ENCODE peak calls at places on chromosomes 6 and 20, in seven cellular contexts. A is sigmoid colon, C is aorta, Q is Panc1, I is heart right ventricle, G is esophagus squamous epithelium, F is tibial nerve. B is an unnamed sample.

GRCh38 chr6:1336246-1336843 is 24.4 kb downstream of the FOXQ1 start:
- DNase-seq in C (no peak), Q (no peak), G (no peak), A (no peak), I (no peak), F (no peak), B (no peak)

GRCh38 chr6:85429346-85429745 is 20.5 kb upstream of the NT5E start:
- DNase-seq in Q (no peak), A (no peak), I (no peak), G (no peak), C (no peak), F (no peak), B (no peak)

GRCh38 chr6:35718911-35719381 is 17.9 kb upstream of the ARMC12 start:
- DNase-seq in F (no peak), A (peak), I (no peak), Q (no peak), G (no peak), C (no peak), B (no peak)

GRCh38 chr6:36610041-36610440 is 15.9 kb downstream of the SRSF3 start:
- DNase-seq in I (no peak), Q (no peak), C (peak), A (peak), G (no peak), F (no peak), B (no peak)

GRCh38 chr6:150590448-150590847 is 9.2 kb upstream of the PLEKHG1 start:
- DNase-seq in G (no peak), Q (no peak), A (no peak), F (no peak), I (no peak), C (no peak), B (no peak)

GRCh38 chr6:166629628-166630027 is 2.6 kb upstream of the RPS6KA2 start:
- DNase-seq in Q (no peak), F (no peak), G (no peak), C (no peak), I (no peak), A (no peak), B (no peak)

GRCh38 chr6:148857817-148858390 is 111.1 kb downstream of the UST start:
- DNase-seq in Q (no peak), F (no peak), A (no peak), G (no peak), I (no peak), C (no peak), B (no peak)

GRCh38 chr6:151075527-151075926 is 164.2 kb upstream of the AKAP12 start:
- DNase-seq in G (no peak), I (no peak), C (no peak), Q (no peak), F (no peak), A (no peak), B (no peak)

GRCh38 chr6:136226674-136227377 is 23.3 kb downstream of the MTFR2 start:
- DNase-seq in G (no peak), I (no peak), F (no peak), Q (no peak), A (no peak), C (no peak), B (no peak)

GRCh38 chr20:38211200-38212097 is 46.4 kb upstream of the TGM2 start:
- DNase-seq in A (peak), C (peak), G (no peak), Q (no peak), F (no peak), I (no peak), B (no peak)

GRCh38 chr6:50816947-50817637 is 1.6 kb upstream of the TFAP2B start:
- DNase-seq in A (no peak), Q (no peak), C (no peak), I (no peak), F (no peak), G (no peak), B (no peak)

GRCh38 chr6:56719310-56719709 is 76.6 kb upstream of the DST start:
- DNase-seq in F (no peak), I (no peak), G (no peak), Q (no peak), C (no peak), A (no peak), B (no peak)

GRCh38 chr6:168122011-168122410 is 43.0 kb upstream of the FRMD1 start:
- DNase-seq in A (peak), I (no peak), G (no peak), Q (no peak), C (peak), F (no peak), B (no peak)

GRCh38 chr6:91483415-91483814 is 896.5 kb upstream of the MAP3K7 start:
- DNase-seq in A (no peak), I (no peak), F (no peak), G (no peak), C (no peak), Q (no peak), B (peak)

GRCh38 chr6:166497087-166497899 is 89.2 kb downstream of the RAMACL start:
- DNase-seq in Q (no peak), A (peak), G (no peak), F (no peak), I (no peak), C (no peak), B (no peak)

GRCh38 chr6:165701005-165701404 is 38.0 kb upstream of the PDE10A start:
- DNase-seq in C (no peak), G (no peak), F (no peak), A (no peak), I (peak), Q (no peak), B (no peak)

GRCh38 chr6:2805031-2805430 is 36.6 kb downstream of the SERPINB1 start:
- DNase-seq in A (no peak), G (no peak), I (no peak), C (no peak), F (no peak), Q (no peak), B (no peak)

GRCh38 chr6:148109732-148110131 is 232.9 kb upstream of the SASH1 start:
- DNase-seq in G (no peak), A (no peak), C (no peak), Q (no peak), I (no peak), F (no peak), B (no peak)

GRCh38 chr20:51532577-51533191 is 9.8 kb downstream of the NFATC2 start:
- DNase-seq in G (no peak), F (no peak), C (peak), I (peak), Q (no peak), A (peak), B (no peak)

GRCh38 chr6:23874985-23875384 is 251.0 kb upstream of the NRSN1 start:
- DNase-seq in C (no peak), Q (no peak), G (no peak), A (no peak), F (no peak), I (no peak), B (no peak)

GRCh38 chr6:168294901-168295300 is 24.7 kb downstream of the DACT2 start:
- DNase-seq in C (peak), F (no peak), Q (no peak), A (no peak), G (no peak), I (no peak), B (no peak)

GRCh38 chr6:54053893-54054391 is 57.3 kb upstream of the MLIP start:
- DNase-seq in F (no peak), Q (peak), A (no peak), I (peak), C (no peak), G (no peak), B (no peak)

GRCh38 chr6:105810105-105810921 is 275.8 kb upstream of the PRDM1 start:
- DNase-seq in G (no peak), Q (no peak), I (peak), F (peak), A (peak), C (no peak), B (peak)

GRCh38 chr6:42313941-42314570 is 96.4 kb upstream of the MRPS10 start:
- DNase-seq in C (no peak), F (no peak), Q (no peak), A (no peak), G (no peak), I (peak), B (no peak)

GRCh38 chr6:110518281-110518623 is 41.8 kb upstream of the SLC22A16 start:
- DNase-seq in F (no peak), A (no peak), Q (no peak), I (no peak), G (no peak), C (no peak), B (no peak)

GRCh38 chr20:16947346-16947943 is 199.3 kb downstream of the OTOR start:
- DNase-seq in G (no peak), F (no peak), Q (no peak), C (no peak), A (no peak), I (no peak), B (no peak)

GRCh38 chr6:149903938-149904611 is 6.2 kb upstream of the RAET1E start:
- DNase-seq in G (no peak), C (no peak), F (no peak), Q (no peak), A (no peak), I (no peak), B (no peak)

GRCh38 chr6:34697904-34698557 is 1.5 kb upstream of the ILRUN start:
- DNase-seq in C (no peak), A (no peak), F (no peak), Q (no peak), G (no peak), I (no peak), B (no peak)

GRCh38 chr6:135251964-135252429 is 70.9 kb downstream of the MYB start:
- DNase-seq in I (no peak), G (no peak), C (no peak), F (no peak), Q (no peak), A (no peak), B (no peak)

GRCh38 chr6:139587469-139587868 is 213.0 kb upstream of the CITED2 start:
- DNase-seq in F (no peak), A (no peak), I (no peak), Q (no peak), C (no peak), G (no peak), B (no peak)

GRCh38 chr20:49893242-49894072 is 21.9 kb downstream of the SPATA2 start:
- DNase-seq in Q (no peak), G (no peak), C (peak), I (no peak), F (no peak), A (peak), B (peak)

GRCh38 chr6:80457044-80457933 is 350.8 kb downstream of the BCKDHB start:
- DNase-seq in G (no peak), A (peak), F (peak), I (peak), C (peak), Q (no peak), B (no peak)

GRCh38 chr20:36274248-36274841 is 31.8 kb upstream of the DLGAP4 start:
- DNase-seq in C (peak), F (no peak), A (peak), Q (no peak), G (no peak), I (no peak), B (no peak)

GRCh38 chr20:44204156-44204831 is 6.3 kb downstream of the OSER1 start:
- DNase-seq in F (no peak), I (no peak), C (no peak), A (no peak), G (no peak), Q (peak), B (no peak)

GRCh38 chr20:38346741-38347140 is 459 bp downstream of the LBP start:
- DNase-seq in A (no peak), Q (no peak), F (peak), I (no peak), C (no peak), G (no peak), B (no peak)

DNA sequence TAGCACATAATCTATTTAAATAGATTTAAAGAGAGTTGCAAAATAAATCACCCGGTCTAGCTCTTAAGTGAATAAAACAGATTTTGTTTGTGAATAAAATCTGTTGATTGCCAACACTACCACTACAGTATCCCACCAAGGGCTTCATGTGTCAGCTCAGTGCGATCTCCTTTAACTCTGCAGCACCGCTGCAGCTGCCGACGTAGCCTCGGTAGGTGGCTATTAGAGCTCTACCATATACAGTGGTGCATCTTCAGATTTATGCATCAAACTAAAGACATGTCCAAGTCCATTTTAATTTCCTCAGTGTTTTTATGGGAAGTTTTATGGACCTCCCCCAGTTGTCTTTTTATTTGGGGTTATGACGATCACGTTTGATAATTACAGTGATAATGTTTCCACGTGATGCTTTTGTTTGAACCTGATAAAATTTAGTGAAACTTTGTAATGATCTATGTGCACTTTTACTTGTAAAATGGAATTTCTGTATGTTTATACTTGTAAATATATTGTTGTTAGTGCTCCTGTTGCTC is 26.7 kb downstream of the ECI2 start:
- DNase-seq in I (no peak), C (no peak), Q (no peak), F (no peak), A (no peak), G (no peak), B (no peak)
- H3K4me3 ChIP-seq in I (no peak), C (no peak), Q (no peak), F (no peak), A (no peak), G (no peak), B (no peak)

GRCh38 chr6:134171517-134171916 is 119.1 kb upstream of the SLC2A12 start:
- DNase-seq in C (no peak), A (no peak), I (no peak), Q (no peak), F (no peak), G (no peak), B (no peak)

GRCh38 chr6:134173007-134173690 is 120.7 kb upstream of the SLC2A12 start:
- DNase-seq in Q (no peak), F (no peak), A (no peak), C (no peak), G (no peak), I (no peak), B (no peak)

GRCh38 chr6:134173936-134174789 is 121.7 kb upstream of the SLC2A12 start:
- DNase-seq in C (peak), A (peak), I (peak), G (no peak), F (peak), Q (peak), B (peak)

GRCh38 chr6:134170844-134171243 is 118.4 kb upstream of the SLC2A12 start:
- DNase-seq in G (no peak), C (no peak), F (no peak), Q (no peak), A (peak), I (no peak), B (no peak)

DNA sequence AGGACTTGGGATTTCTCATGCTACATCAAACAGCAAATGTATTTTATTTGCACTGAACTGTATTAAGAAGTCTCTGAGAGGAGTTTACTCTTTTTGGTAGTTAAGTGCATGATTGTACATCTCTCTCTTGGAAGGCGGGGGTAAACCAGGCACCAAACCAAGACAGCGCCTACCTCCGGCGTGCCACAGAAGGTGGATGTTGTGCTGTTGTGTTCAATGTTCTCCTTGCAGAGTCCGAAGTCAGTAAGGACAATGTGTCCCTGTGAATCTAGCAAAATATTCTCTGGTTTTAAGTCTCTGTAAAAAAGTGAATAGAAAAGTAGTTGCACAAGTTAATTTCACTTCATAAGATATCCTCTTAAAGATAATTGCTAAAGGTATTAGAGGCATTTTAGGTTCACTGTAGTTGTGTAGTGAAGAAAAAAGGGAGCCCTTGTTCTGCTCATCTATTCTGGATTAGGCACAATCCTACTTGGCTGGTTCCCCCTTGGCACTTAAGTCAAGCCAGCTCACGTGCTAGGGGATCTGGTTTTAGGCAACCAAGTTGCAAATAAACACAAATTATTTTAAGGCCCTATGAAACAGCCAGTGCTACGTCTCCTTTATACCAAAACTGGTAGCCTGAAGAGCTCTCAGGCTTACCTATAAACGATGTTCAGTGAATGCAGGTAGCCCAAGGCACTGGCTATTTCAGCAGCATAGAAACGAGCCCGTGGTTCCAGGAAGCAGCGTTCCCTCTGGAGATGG is 119.8 kb upstream of the SLC2A12 start:
- DNase-seq in F (no peak), G (no peak), Q (no peak), C (no peak), A (no peak), I (no peak), B (no peak)
- H3K4me3 ChIP-seq in F (peak), G (peak), Q (peak), C (no peak), A (no peak), I (peak), B (no peak)

GRCh38 chr6:30883476-30883742 is 910 bp upstream of the DDR1 start:
- DNase-seq in A (no peak), I (no peak), C (no peak), G (no peak), F (no peak), Q (no peak), B (no peak)
- H3K4me3 ChIP-seq in A (peak), I (no peak), C (no peak), G (peak), F (no peak), Q (peak), B (peak)

GRCh38 chr20:60224914-60225313 is 266.7 kb downstream of the CDH26 start:
- DNase-seq in Q (no peak), A (no peak), F (no peak), C (no peak), G (no peak), I (no peak), B (no peak)
- H3K4me3 ChIP-seq in Q (no peak), A (no peak), F (no peak), C (no peak), G (no peak), I (no peak), B (no peak)

GRCh38 chr6:87151786-87152527 is 3.4 kb upstream of the ZNF292 start:
- DNase-seq in F (peak), C (peak), G (no peak), A (peak), Q (no peak), I (peak), B (peak)

GRCh38 chr6:87155272-87155919 is at the start of gene ZNF292:
- DNase-seq in I (peak), Q (peak), G (peak), F (peak), C (peak), A (peak), B (peak)

GRCh38 chr6:87152528-87152950 is 2.8 kb upstream of the ZNF292 start:
- DNase-seq in C (no peak), Q (no peak), A (no peak), I (no peak), F (peak), G (no peak), B (peak)

GRCh38 chr6:87154641-87155271 is 609 bp upstream of the ZNF292 start:
- DNase-seq in G (no peak), A (no peak), F (no peak), C (no peak), Q (no peak), I (no peak), B (peak)

GRCh38 chr6:87151471-87151785 is 3.9 kb upstream of the ZNF292 start:
- DNase-seq in G (no peak), Q (no peak), I (no peak), F (no peak), C (no peak), A (no peak), B (no peak)
- H3K4me3 ChIP-seq in G (peak), Q (peak), I (peak), F (peak), C (peak), A (peak), B (peak)

DNA sequence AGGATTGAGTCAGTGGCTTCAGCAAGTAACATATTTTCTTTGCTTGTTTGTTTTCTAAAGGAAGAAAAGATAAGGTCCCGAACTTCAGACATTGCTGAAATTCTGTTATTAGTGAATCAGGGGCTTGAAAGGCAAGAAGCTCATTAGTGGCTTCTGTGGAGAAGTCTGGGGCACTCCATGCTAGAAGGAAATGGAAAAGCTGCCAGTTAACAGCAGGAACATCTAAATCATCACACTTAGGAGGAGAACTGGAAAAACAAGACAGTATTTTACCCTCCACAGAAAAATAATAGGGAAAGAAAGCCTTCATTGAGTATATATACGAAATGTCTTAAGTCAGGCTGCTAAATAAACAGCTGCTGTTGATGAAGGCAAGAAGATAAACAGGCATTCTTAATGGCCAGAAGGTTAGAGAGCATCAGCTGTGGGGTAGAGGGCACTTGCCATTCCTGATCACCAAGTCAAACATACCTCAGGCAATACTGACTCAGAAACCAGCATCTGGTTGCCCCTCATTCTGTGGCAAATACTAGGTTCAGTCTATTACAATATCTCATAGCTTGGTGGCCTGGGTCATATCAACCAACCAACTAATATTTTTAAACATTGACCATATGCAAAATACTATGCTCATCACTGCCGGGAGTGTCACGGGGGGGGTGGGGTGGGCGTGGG is 143.2 kb upstream of the TENT5A start:
- DNase-seq in C (no peak), F (no peak), A (no peak), I (no peak), Q (no peak), G (no peak), B (no peak)
- H3K4me3 ChIP-seq in C (no peak), F (no peak), A (no peak), I (no peak), Q (no peak), G (no peak), B (no peak)

B was measured in GM12865.